ENCODE peak calls at places on chromosomes 1 and 21, in eight cellular contexts. G is IMR-90, K is body of pancreas, T is heart left ventricle, E is tibial nerve, O is endothelial cell of umbilical vein, M is spleen, L is A549. A is an unnamed sample.

GRCh38 chr1:83693409-83694126 is 305.4 kb downstream of the TTLL7 start:
- DNase-seq in G (no peak), T (no peak), O (peak), L (no peak), M (no peak), K (no peak), E (no peak), A (no peak)

GRCh38 chr1:227437495-227438008 is 119.3 kb upstream of the CDC42BPA start:
- DNase-seq in E (no peak), G (peak), T (no peak), L (peak), O (peak), K (no peak), M (no peak), A (peak)

GRCh38 chr1:224114787-224115175 is 870 bp downstream of the FBXO28 start:
- DNase-seq in E (no peak), L (no peak), O (peak), M (no peak), G (no peak), K (no peak), T (no peak), A (no peak)

GRCh38 chr1:209761021-209761635 is 5.3 kb downstream of the TRAF3IP3 start:
- DNase-seq in L (no peak), T (no peak), G (no peak), O (no peak), K (no peak), E (no peak), M (no peak), A (no peak)

GRCh38 chr1:86546787-86547221 is at the start of gene CLCA4:
- DNase-seq in O (peak), T (no peak), K (no peak), G (no peak), E (no peak), M (no peak), L (no peak), A (no peak)

GRCh38 chr1:8263806-8264205 is 54.1 kb upstream of the SLC45A1 start:
- DNase-seq in L (no peak), E (no peak), K (no peak), T (no peak), M (no peak), O (no peak), G (no peak), A (no peak)

GRCh38 chr1:16152521-16153087 is 3.3 kb downstream of the EPHA2 start:
- DNase-seq in G (peak), E (no peak), L (no peak), O (peak), K (no peak), T (peak), M (no peak), A (no peak)

GRCh38 chr21:46605759-46606426 is 1.0 kb upstream of the S100B start:
- DNase-seq in G (no peak), K (peak), M (peak), L (no peak), T (peak), E (no peak), O (no peak), A (no peak)

GRCh38 chr1:119139393-119139792 is 1.1 kb downstream of the WARS2 start:
- DNase-seq in O (no peak), E (no peak), T (no peak), M (no peak), K (no peak), G (no peak), L (no peak), A (no peak)

GRCh38 chr1:201826830-201827229 is 2.1 kb upstream of the IPO9 start:
- DNase-seq in M (no peak), T (no peak), O (no peak), G (peak), L (no peak), E (no peak), K (no peak), A (no peak)

GRCh38 chr1:212566522-212567479 is 41.8 kb upstream of the ATF3 start:
- DNase-seq in O (peak), K (peak), E (peak), M (peak), T (peak), G (peak), L (peak), A (peak)

GRCh38 chr21:34592573-34592972 is 22.3 kb downstream of the RCAN1 start:
- DNase-seq in E (no peak), K (no peak), O (peak), G (no peak), M (no peak), L (no peak), T (no peak), A (no peak)

GRCh38 chr1:201883786-201884185 is 4.9 kb upstream of the SHISA4 start:
- DNase-seq in K (peak), G (peak), L (no peak), M (no peak), T (peak), O (peak), E (no peak), A (peak)

GRCh38 chr1:152645146-152645545 is 18.0 kb upstream of the LCE2D start:
- DNase-seq in T (no peak), G (no peak), E (no peak), M (no peak), O (no peak), L (no peak), K (no peak), A (no peak)

GRCh38 chr1:179824265-179824664 is 53.3 kb downstream of the TOR1AIP2 start:
- DNase-seq in O (no peak), G (no peak), M (peak), K (no peak), L (no peak), T (no peak), E (no peak), A (no peak)

GRCh38 chr1:36782785-36783184 is 251.5 kb downstream of the GRIK3 start:
- DNase-seq in G (no peak), K (no peak), T (no peak), O (no peak), E (no peak), L (no peak), M (no peak), A (no peak)

GRCh38 chr1:247290576-247290975 is 34.7 kb downstream of the VN1R5 start:
- DNase-seq in L (no peak), E (no peak), T (no peak), M (no peak), K (no peak), O (no peak), G (no peak), A (no peak)

GRCh38 chr1:12019858-12020509 is 686 bp downstream of the MIIP start:
- DNase-seq in G (peak), E (no peak), K (no peak), M (no peak), T (peak), O (peak), L (peak), A (no peak)

GRCh38 chr1:113046569-113046968 is 26.4 kb upstream of the LRIG2 start:
- DNase-seq in K (no peak), M (no peak), E (no peak), L (no peak), G (no peak), O (no peak), T (no peak), A (no peak)

GRCh38 chr1:77026126-77026525 is 158.8 kb downstream of the ST6GALNAC5 start:
- DNase-seq in O (no peak), M (no peak), L (no peak), G (no peak), T (no peak), E (no peak), K (no peak), A (no peak)

GRCh38 chr1:59298178-59298583 is 1.3 kb downstream of the FGGY start:
- DNase-seq in T (peak), K (peak), M (no peak), L (no peak), O (no peak), E (peak), G (no peak), A (no peak)

GRCh38 chr1:4671828-4672227 is 17.4 kb downstream of the AJAP1 start:
- DNase-seq in T (no peak), O (no peak), L (no peak), E (no peak), K (no peak), G (no peak), M (no peak), A (no peak)

GRCh38 chr1:25120286-25120685 is 112.0 kb downstream of the SYF2 start:
- DNase-seq in G (no peak), O (no peak), L (no peak), T (no peak), K (no peak), E (no peak), M (no peak), A (no peak)

GRCh38 chr1:94820918-94821317 is 761 bp downstream of the SLC44A3 start:
- DNase-seq in T (no peak), M (no peak), L (no peak), O (no peak), E (no peak), K (no peak), G (no peak), A (no peak)

GRCh38 chr1:94819584-94819944 is 593 bp upstream of the SLC44A3 start:
- DNase-seq in L (no peak), T (no peak), E (no peak), K (no peak), M (no peak), G (no peak), O (no peak), A (no peak)

GRCh38 chr1:94817697-94818096 is 2.5 kb upstream of the SLC44A3 start:
- DNase-seq in T (no peak), M (no peak), O (no peak), E (no peak), K (no peak), L (no peak), G (no peak), A (no peak)

GRCh38 chr1:94821636-94822305 is 1.6 kb downstream of the SLC44A3 start:
- DNase-seq in M (no peak), E (no peak), L (no peak), K (no peak), O (no peak), T (no peak), G (no peak), A (no peak)

DNA sequence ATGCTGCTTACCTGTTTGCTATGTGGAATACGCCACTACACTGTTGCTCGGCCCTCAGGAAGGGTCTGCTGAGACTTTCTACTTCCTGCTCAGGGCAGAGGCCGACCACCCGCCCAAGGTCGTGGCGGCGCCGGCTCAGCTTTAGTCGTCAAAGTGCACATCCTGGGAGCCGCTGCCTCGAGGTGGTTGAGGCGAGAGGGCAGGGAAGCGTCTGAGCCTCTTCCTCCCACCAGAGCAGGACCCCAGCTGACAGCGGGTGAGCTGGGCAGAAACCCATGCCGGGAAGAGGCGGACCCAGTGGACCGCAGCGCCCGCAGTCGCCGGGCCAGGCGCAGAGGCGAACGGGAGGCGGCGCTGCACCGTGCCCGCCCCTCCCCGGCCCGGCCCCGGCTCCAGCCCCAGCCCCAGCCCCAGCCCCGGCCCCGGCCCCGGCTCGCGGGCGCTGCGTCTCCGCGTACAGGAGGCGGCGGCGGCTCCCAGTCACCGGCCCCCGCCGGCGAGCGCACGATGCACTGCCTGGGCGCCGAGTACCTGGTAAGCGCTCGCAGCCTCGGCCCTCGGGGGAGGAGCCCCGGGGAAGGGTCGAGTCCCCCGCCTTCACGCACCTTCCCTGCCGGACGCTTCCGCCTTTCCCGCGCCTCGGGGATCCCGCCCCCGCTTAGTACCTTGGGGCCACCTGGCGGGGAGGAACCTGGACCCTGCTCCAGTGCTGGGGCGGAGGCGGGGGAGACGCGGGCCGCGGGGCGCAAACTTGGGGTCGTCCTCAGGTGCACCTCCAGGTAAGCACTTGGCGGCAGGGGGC is at the start of gene SLC44A3:
- DNase-seq in O (peak), K (peak), E (no peak), T (peak), M (peak), G (peak), L (peak), A (peak)
- TF ChIP-seq POLR2A in O (no peak), K (peak), E (no peak), T (no peak), M (no peak), G (no peak), L (peak), A (no peak)

GRCh38 chr1:26279598-26280332 is at the start of gene SH3BGRL3:
- DNase-seq in O (peak), K (peak), T (peak), L (peak), E (peak), G (peak), M (peak), A (peak)
- TF ChIP-seq POLR2A in O (peak), K (peak), T (peak), L (peak), E (peak), G (peak), M (peak), A (peak)

GRCh38 chr1:28668191-28668955 is at the start of gene GMEB1:
- DNase-seq in L (peak), M (peak), K (peak), T (peak), O (peak), G (peak), E (peak), A (peak)
- TF ChIP-seq POLR2A in L (no peak), M (no peak), K (no peak), T (no peak), O (no peak), G (no peak), E (no peak), A (no peak)

DNA sequence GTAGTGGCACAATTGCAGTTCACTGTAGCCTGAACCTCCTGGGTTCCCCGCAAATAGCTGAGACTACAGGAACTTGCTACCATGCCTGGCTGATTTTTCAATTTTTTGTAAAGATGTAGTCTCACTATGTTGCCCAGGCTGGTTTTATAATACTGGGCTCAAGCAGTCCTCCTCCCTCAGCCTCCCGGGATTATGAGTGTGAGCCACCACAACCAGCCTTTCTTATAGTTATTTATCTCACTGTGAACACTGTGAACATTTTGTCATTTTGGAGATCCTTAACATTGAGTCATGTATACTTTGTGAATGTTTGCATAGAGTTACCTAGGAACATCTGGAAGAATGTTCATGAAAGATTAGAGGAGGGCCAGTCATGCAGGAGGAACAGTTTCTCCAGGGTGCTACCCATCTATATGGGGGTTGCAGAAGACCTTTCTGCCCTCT is 127.1 kb upstream of the CACYBP start:
- DNase-seq in K (no peak), M (no peak), E (no peak), T (no peak), G (peak), L (peak), O (no peak), A (no peak)
- TF ChIP-seq POLR2A in K (no peak), M (no peak), E (no peak), T (no peak), G (no peak), L (no peak), O (no peak), A (no peak)

DNA sequence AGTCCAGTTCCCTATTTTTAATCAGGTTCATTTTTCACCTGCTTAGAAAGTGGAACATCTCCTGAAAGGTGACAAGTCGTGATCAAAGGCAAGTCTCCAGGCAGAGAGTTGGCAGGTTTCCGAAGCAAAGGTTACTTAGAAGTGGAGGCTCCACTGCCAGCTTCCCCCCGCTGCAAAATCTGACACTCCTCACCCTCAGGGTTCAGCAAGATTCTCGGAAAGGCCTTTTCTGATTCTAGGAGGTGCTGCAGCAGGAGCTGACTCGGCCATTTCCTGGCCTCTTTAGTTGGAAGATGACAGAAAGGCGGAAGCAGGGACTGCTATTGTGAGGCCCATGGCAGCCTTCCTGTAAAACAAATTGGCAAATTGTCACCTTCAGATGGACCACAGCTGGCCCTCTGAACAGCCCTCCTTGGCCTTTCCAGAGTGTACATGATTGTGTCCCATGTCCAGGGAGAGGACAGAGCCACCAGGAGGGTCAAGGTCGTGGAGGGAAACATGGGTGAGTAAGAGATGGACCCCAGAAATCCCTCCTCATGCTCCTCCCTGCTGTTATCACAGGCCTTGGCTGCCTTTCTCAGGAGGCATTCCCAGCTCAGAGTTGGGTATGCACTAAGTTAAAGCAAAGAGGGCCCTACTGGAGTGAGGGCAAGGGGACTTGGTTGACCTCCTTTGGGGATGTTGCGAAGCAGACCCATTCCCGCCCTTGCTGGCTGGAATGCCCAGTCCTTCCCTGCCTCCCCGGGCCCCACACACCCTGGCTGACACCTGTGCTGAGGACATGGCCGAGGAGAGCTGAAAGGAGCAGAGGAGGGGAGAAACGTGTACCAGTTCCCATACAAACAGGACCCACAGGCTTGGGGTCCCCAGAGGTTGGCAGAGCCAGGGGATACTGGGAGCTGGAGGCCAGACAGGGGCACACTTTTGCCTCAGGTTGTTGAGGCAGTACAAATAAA is 115.5 kb upstream of the IRF2BP2 start:
- DNase-seq in O (peak), E (peak), T (peak), G (no peak), L (no peak), M (no peak), K (peak), A (no peak)
- TF ChIP-seq POLR2A in O (no peak), E (no peak), T (no peak), G (no peak), L (no peak), M (no peak), K (no peak), A (no peak)

GRCh38 chr1:156060937-156061636 is at the start of gene RAB25:
- DNase-seq in L (no peak), M (no peak), O (no peak), E (no peak), K (peak), T (no peak), G (no peak), A (no peak)
- TF ChIP-seq POLR2A in L (no peak), M (no peak), O (no peak), E (no peak), K (peak), T (no peak), G (no peak), A (no peak)